ENCODE peak calls at places on chromosomes 4 and X, in five cellular contexts. F, I, K, M and J are unnamed samples.

GRCh38 chrX:94908171-94908570 is 1234.2 kb downstream of the FAM133A start:
- DNase-seq in M (no peak), K (no peak), I (no peak), F (no peak), J (no peak)

GRCh38 chr4:1793496-1793840 is 375 bp downstream of the FGFR3 start:
- DNase-seq in I (no peak), K (peak; percentile 72), M (no peak), F (no peak), J (peak; percentile 39)

GRCh38 chrX:45518552-45518951 is 317.9 kb upstream of the DIPK2B start:
- DNase-seq in I (no peak), K (no peak), M (no peak), F (no peak), J (no peak)

GRCh38 chrX:155027509-155028066 is 944 bp downstream of the FUNDC2 start:
- DNase-seq in M (no peak), K (no peak), I (peak; percentile 29), F (no peak), J (peak; percentile 26)

GRCh38 chr4:128516568-128516967 is 229.0 kb upstream of the PGRMC2 start:
- DNase-seq in M (no peak), I (peak; percentile 95), K (peak; percentile 39), F (peak; percentile 89), J (no peak)

GRCh38 chrX:8629871-8630270 is 102.1 kb downstream of the ANOS1 start:
- DNase-seq in M (no peak), F (no peak), I (no peak), K (no peak), J (no peak)

GRCh38 chr4:102318526-102318925 is 26.8 kb downstream of the SLC39A8 start:
- DNase-seq in M (no peak), K (no peak), I (no peak), F (no peak), J (no peak)

GRCh38 chr4:42596918-42597317 is 60.0 kb downstream of the ATP8A1 start:
- DNase-seq in F (no peak), I (no peak), M (no peak), K (no peak), J (no peak)

GRCh38 chrX:96405842-96406241 is 278.8 kb upstream of the DIAPH2 start:
- DNase-seq in M (no peak), K (no peak), F (no peak), I (no peak), J (no peak)

GRCh38 chr4:104728380-104729122 is 233.9 kb upstream of the CXXC4 start:
- DNase-seq in F (no peak), I (no peak), K (no peak), M (no peak), J (no peak)

GRCh38 chr4:140018931-140019618 is 134.9 kb downstream of the MAML3 start:
- DNase-seq in I (no peak), M (no peak), K (no peak), F (no peak), J (no peak)

GRCh38 chrX:16797358-16797757 is 11.1 kb downstream of the TXLNG start:
- DNase-seq in F (no peak), M (no peak), I (no peak), K (no peak), J (no peak)

GRCh38 chrX:136200466-136200865 is 50.7 kb downstream of the MAP7D3 start:
- DNase-seq in K (no peak), M (no peak), I (no peak), F (no peak), J (no peak)

GRCh38 chr4:14566518-14566917 is 435.8 kb upstream of the CPEB2 start:
- DNase-seq in F (no peak), K (no peak), M (no peak), I (no peak), J (peak; percentile 14)

GRCh38 chr4:49036528-49036927 is 50.5 kb downstream of the CWH43 start:
- DNase-seq in M (no peak), F (no peak), K (no peak), I (no peak), J (no peak)

GRCh38 chrX:103464071-103464773 is 55.1 kb downstream of the RAB40A start:
- DNase-seq in F (no peak), M (no peak), K (peak; percentile 26), I (no peak), J (peak; percentile 40)

GRCh38 chr4:182809417-182810102 is 107.6 kb downstream of the DCTD start:
- DNase-seq in K (peak; percentile 50), I (no peak), F (no peak), M (no peak), J (peak; percentile 24)

GRCh38 chr4:153038493-153039311 is 102.6 kb downstream of the FHDC1 start:
- DNase-seq in F (no peak), M (no peak), K (no peak), I (no peak), J (no peak)

GRCh38 chr4:107736924-107737448 is 17.0 kb upstream of the PAPSS1 start:
- DNase-seq in F (no peak), K (peak; percentile 44), I (no peak), M (no peak), J (peak; percentile 39)

GRCh38 chrX:31036895-31037294 is 34.9 kb downstream of the FTHL17 start:
- DNase-seq in I (peak; percentile 1), F (no peak), M (no peak), K (peak; percentile 32), J (peak; percentile 20)

GRCh38 chr4:41389356-41389755 is 132.6 kb downstream of the UCHL1 start:
- DNase-seq in I (no peak), K (no peak), M (no peak), F (no peak), J (no peak)
- TF ChIP-seq CTCF in I (no peak), K (no peak), M (no peak), F (no peak), J (no peak)

DNA sequence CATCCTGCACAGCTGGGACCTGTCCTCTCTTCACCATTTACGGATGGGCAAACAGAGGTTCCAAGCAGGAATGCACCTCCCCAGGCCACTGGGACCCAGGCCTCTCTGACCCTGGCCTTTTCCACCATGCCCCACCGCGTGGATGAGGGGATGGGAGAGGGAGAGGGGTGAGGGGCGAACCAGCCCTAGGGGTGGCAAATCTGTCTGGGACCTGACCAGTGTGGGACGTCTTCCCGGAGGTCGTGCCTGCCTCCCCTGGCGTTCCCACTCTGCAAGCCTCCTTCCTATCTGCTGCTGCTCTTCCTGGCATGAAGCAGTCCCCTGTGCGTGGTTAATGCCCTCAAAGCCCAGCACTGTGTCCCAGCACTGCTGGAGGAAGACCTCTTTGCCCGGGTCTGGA is 35.9 kb downstream of the ABLIM2 start:
- DNase-seq in F (no peak), K (no peak), M (no peak), I (no peak), J (no peak)
- TF ChIP-seq CTCF in F (no peak), K (no peak), M (no peak), I (no peak), J (no peak)

GRCh38 chr4:4687100-4687499 is 145.3 kb upstream of the STX18 start:
- DNase-seq in M (no peak), I (no peak), F (no peak), K (no peak), J (no peak)
- TF ChIP-seq CTCF in M (no peak), I (no peak), F (no peak), K (no peak), J (no peak)

DNA sequence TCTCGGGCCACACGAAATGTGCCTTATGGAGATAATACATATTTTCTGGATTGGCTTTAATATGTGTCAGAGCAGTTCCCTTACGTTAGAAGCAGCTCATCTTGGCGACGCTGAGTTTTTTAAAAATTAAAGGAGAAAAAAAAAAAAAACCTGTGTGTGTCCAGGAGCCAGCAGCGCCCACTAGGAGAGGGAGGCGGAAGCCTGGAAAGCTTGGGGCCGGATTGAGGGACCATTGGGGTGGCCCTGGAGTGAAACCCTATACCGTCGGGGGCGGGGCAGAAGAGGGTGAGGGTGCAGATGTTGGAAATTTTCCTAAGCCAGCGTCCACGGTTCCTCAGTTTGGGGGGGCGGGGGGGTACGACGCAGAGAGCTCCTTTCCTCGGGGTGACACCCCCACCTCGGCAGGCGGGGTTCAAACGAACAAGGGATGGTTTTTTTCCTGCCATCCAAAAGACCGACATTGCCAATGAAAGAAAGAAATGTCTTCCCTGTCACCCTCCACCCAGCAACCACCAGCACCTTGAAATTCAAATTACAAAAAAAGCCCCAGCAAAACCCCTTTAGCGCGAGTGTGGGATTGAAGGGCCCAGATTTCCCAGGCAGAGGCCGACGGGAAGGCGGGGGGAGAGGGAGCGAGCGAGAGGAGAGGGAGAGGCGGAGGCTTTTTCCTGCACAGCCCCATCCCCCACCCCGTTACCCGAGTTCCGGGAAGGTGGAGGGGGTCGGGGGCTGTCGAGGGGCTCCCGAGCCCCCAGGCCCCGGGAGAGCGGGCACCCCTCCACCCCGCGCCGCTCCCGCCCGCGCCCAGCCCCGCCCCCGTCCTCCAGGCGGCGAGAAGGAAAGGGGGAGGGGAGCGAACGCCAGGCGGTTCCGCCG is 868 bp downstream of the SMARCA1 start:
- DNase-seq in M (peak; percentile 81), K (peak; percentile 27), F (no peak), I (no peak), J (peak; percentile 2)
- TF ChIP-seq CTCF in M (no peak), K (no peak), F (peak; percentile 40), I (peak; percentile 27), J (no peak)

GRCh38 chr4:71945791-71946190 is 86.0 kb upstream of the NPFFR2 start:
- DNase-seq in M (no peak), I (no peak), K (no peak), F (no peak), J (no peak)

GRCh38 chr4:71938776-71939175 is 93.0 kb upstream of the NPFFR2 start:
- DNase-seq in M (no peak), F (no peak), K (no peak), I (no peak), J (no peak)

GRCh38 chr4:71944956-71945355 is 86.8 kb upstream of the NPFFR2 start:
- DNase-seq in F (no peak), I (no peak), M (no peak), K (no peak), J (no peak)

GRCh38 chr4:71941001-71941400 is 90.8 kb upstream of the NPFFR2 start:
- DNase-seq in K (peak; percentile 11), F (no peak), I (no peak), M (no peak), J (no peak)
- TF ChIP-seq CTCF in K (no peak), F (peak; percentile 32), I (no peak), M (peak; percentile 28), J (no peak)

GRCh38 chrX:39653656-39654055 is 444.1 kb downstream of the BCOR start:
- DNase-seq in I (no peak), F (no peak), K (no peak), M (no peak), J (no peak)

GRCh38 chrX:39650883-39651282 is 446.9 kb downstream of the BCOR start:
- DNase-seq in F (no peak), K (no peak), M (no peak), I (no peak), J (no peak)

GRCh38 chrX:39654952-39655351 is 442.8 kb downstream of the BCOR start:
- DNase-seq in M (no peak), K (no peak), F (no peak), I (no peak), J (no peak)

GRCh38 chrX:39654183-39654925 is 443.4 kb downstream of the BCOR start:
- DNase-seq in I (no peak), F (no peak), M (no peak), K (no peak), J (no peak)

GRCh38 chrX:39652336-39652735 is 445.4 kb downstream of the BCOR start:
- DNase-seq in F (no peak), I (no peak), K (peak; percentile 41), M (no peak), J (peak; percentile 47)
- TF ChIP-seq CTCF in F (peak; percentile 42), I (peak; percentile 46), K (no peak), M (no peak), J (no peak)